ENCODE peak calls at places on chromosome 1, in four cellular contexts. N is prostate gland, V is natural killer cell, P is H9. E is an unnamed sample.

GRCh38 chr1:29991815-29992214 is 731.6 kb downstream of the MATN1 start:
- DNase-seq in N (no peak), V (no peak), P (no peak), E (no peak)

GRCh38 chr1:199463521-199464127 is 563.9 kb upstream of the NR5A2 start:
- DNase-seq in N (no peak), V (no peak), P (peak; percentile 69), E (no peak)

GRCh38 chr1:156538711-156539440 is 33.5 kb downstream of the IQGAP3 start:
- DNase-seq in N (no peak), V (no peak), P (no peak), E (no peak)

GRCh38 chr1:227788279-227789041 is 27.0 kb upstream of the PRSS38 start:
- DNase-seq in N (no peak), V (no peak), P (peak; percentile 96), E (no peak)

GRCh38 chr1:209387969-209388329 is 195.6 kb upstream of the CAMK1G start:
- DNase-seq in N (no peak), V (no peak), P (no peak), E (no peak)

GRCh38 chr1:51926171-51926812 is 47.8 kb upstream of the NRDC start:
- DNase-seq in N (no peak), V (no peak), P (peak; percentile 57), E (no peak)

GRCh38 chr1:24743404-24744211 is 1.6 kb upstream of the CLIC4 start:
- DNase-seq in N (no peak), V (no peak), P (peak; percentile 76), E (no peak)

GRCh38 chr1:15876357-15876756 is 28.9 kb downstream of the SPEN start:
- DNase-seq in N (no peak), V (no peak), P (peak; percentile 85), E (no peak)

GRCh38 chr1:209657140-209657879 is 5.1 kb upstream of the LAMB3 start:
- DNase-seq in N (no peak), V (no peak), P (no peak), E (peak; percentile 98)

GRCh38 chr1:45870500-45870899 is 67.1 kb downstream of the MAST2 start:
- DNase-seq in N (no peak), V (no peak), P (no peak), E (no peak)

GRCh38 chr1:232966663-232967062 is 16.3 kb downstream of the NTPCR start:
- DNase-seq in N (no peak), V (no peak), P (no peak), E (no peak)

GRCh38 chr1:19735419-19736127 is 64.1 kb downstream of the TMCO4 start:
- DNase-seq in N (no peak), V (no peak), P (no peak), E (no peak)

GRCh38 chr1:7893529-7894180 is 40.8 kb upstream of the UTS2 start:
- DNase-seq in N (no peak), V (no peak), P (no peak), E (no peak)

GRCh38 chr1:231337472-231338269 is at the start of gene EXOC8:
- DNase-seq in N (peak; percentile 92), V (peak; percentile 99), P (peak; percentile 97), E (peak; percentile 94)

GRCh38 chr1:109274533-109275476 is 8.1 kb downstream of the PSRC1 start:
- DNase-seq in N (peak; percentile 90), V (no peak), P (no peak), E (peak; percentile 11)

GRCh38 chr1:27940297-27940696 is 5.5 kb downstream of the SMPDL3B start:
- DNase-seq in N (no peak), V (peak; percentile 63), P (no peak), E (peak; percentile 78)

GRCh38 chr1:184048841-184049240 is 2.7 kb upstream of the TSEN15 start:
- DNase-seq in N (no peak), V (no peak), P (no peak), E (no peak)

GRCh38 chr1:87084247-87084836 is 169.9 kb downstream of the HS2ST1 start:
- DNase-seq in N (no peak), V (no peak), P (no peak), E (no peak)

GRCh38 chr1:212975607-212975918 is 25.2 kb downstream of the VASH2 start:
- DNase-seq in N (no peak), V (no peak), P (no peak), E (no peak)

GRCh38 chr1:67850611-67851075 is 17.4 kb upstream of the GNG12 start:
- DNase-seq in N (peak; percentile 39), V (no peak), P (no peak), E (no peak)

GRCh38 chr1:234961468-234962339 is 166.9 kb downstream of the TOMM20 start:
- DNase-seq in N (peak; percentile 69), V (no peak), P (no peak), E (no peak)

GRCh38 chr1:35857830-35858229 is 25.2 kb upstream of the AGO1 start:
- DNase-seq in N (no peak), V (no peak), P (no peak), E (no peak)

GRCh38 chr1:89989791-89990190 is 5.1 kb upstream of the ZNF326 start:
- DNase-seq in N (no peak), V (no peak), P (no peak), E (no peak)

GRCh38 chr1:205675247-205675646 is 5.1 kb downstream of the SLC45A3 start:
- DNase-seq in N (no peak), V (no peak), P (no peak), E (no peak)

GRCh38 chr1:57986432-57986831 is 560.1 kb downstream of the OMA1 start:
- DNase-seq in N (no peak), V (no peak), P (no peak), E (no peak)

GRCh38 chr1:89908993-89909436 is 85.9 kb upstream of the ZNF326 start:
- DNase-seq in N (no peak), V (no peak), P (no peak), E (no peak)

GRCh38 chr1:3413975-3414710 is 40.3 kb upstream of the ARHGEF16 start:
- DNase-seq in N (no peak), V (no peak), P (no peak), E (no peak)

GRCh38 chr1:178934574-178934945 is 63.7 kb upstream of the ANGPTL1 start:
- DNase-seq in N (no peak), V (no peak), P (no peak), E (no peak)

GRCh38 chr1:224644553-224645154 is 28.5 kb downstream of the CNIH3 start:
- DNase-seq in N (peak; percentile 17), V (peak; percentile 29), P (peak; percentile 77), E (no peak)

GRCh38 chr1:12402159-12402673 is 172.4 kb downstream of the VPS13D start:
- DNase-seq in N (no peak), V (no peak), P (no peak), E (no peak)

GRCh38 chr1:1165900-1166421 is 7.7 kb upstream of the TTLL10 start:
- DNase-seq in N (peak; percentile 55), V (peak; percentile 48), P (no peak), E (no peak)

GRCh38 chr1:56326056-56326455 is 253.3 kb downstream of the PLPP3 start:
- DNase-seq in N (no peak), V (no peak), P (no peak), E (no peak)

GRCh38 chr1:54546651-54547348 is 1.2 kb upstream of the ACOT11 start:
- DNase-seq in N (no peak), V (no peak), P (no peak), E (no peak)

GRCh38 chr1:54549181-54549924 is 1.3 kb downstream of the ACOT11 start:
- DNase-seq in N (no peak), V (no peak), P (no peak), E (no peak)

GRCh38 chr1:54545916-54546635 is 2.0 kb upstream of the ACOT11 start:
- DNase-seq in N (no peak), V (no peak), P (no peak), E (no peak)

GRCh38 chr1:54548389-54549044 is 489 bp downstream of the ACOT11 start:
- DNase-seq in N (no peak), V (no peak), P (no peak), E (no peak)

DNA sequence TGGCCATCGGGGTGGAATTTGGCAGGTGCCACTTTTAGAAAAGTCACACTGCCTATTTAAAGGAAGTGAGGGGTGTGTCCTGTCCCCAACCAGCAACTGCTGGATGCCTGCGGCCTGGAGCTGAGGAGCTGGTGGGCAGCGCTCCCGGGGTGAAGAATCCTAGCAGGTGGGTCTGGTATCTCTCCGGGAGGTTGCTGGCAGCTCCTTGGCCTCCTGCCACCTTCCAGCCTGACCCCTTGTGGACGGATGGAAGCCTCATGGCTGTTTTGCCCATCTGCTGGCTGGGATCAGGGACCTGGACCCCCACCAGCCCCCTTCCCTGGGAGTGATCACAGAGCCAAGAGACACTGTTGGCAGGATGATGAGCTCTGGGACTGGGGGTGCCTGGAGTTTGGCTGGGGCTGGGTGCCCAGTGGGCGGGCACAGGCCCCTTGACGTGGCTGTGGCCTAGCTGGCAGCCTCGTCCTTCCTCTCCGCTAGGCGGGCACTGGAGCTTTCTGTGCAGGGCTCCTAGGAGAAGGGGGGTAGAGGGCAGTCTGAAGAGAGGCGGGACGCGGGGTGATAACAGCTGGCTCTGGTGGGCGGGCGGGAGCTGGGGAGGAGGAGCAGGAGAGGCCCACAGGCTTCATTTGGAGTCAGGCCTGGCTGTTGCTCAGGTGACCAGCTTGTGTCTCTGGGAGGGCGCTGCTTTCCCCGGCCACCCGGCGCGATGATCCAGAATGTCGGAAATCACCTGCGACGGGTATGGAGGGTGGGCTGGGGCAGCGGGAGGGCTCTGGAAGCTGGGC is at the start of gene ACOT11:
- DNase-seq in N (peak; percentile 77), V (no peak), P (peak; percentile 55), E (no peak)
- TF ChIP-seq CTCF in N (no peak), V (no peak), P (peak; percentile 42), E (peak; percentile 51)

DNA sequence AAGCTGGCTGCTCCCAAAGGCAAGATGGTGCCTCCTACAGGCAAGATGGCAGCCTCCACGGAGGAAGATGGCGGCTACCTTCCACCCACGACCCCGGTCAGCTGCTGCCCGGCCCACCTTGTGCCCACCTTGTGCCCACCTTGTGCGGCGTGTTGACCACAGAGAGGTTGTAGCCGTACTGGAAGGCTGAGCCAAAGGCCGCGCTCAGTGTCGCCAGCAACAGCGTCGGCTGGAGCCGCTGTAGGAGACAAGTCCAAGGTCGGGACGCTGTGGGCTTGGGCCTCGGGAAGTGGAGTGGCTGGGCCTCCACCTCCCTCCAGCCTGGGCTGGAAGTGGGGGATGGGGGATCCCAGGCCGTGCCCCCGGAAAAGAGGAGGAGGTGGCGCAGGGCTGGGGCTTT is 1.4 kb downstream of the SLC2A7 start:
- DNase-seq in N (no peak), V (no peak), P (no peak), E (no peak)
- TF ChIP-seq CTCF in N (no peak), V (no peak), P (no peak), E (no peak)

DNA sequence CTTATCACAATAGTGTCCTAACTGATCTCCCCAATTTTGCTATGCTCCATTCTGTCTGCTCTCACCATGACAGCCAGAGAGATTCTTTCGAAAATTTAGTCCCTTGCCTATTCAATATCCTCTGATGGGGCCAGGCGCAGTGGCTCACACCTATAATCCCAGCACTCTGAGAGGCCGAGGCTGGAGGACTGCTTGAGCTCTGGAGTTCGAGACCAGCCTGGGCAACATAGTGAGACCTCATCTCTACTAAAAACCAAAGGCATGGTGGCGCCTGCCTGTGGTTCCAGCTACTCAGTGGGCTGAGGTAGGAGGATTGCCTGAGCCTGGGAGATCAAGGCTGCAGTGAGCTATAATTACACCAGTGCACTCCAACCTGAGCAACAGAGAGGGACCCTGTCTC is 16.1 kb upstream of the PDZK1IP1 start:
- DNase-seq in N (no peak), V (no peak), P (no peak), E (peak; percentile 19)
- TF ChIP-seq CTCF in N (no peak), V (no peak), P (no peak), E (no peak)

DNA sequence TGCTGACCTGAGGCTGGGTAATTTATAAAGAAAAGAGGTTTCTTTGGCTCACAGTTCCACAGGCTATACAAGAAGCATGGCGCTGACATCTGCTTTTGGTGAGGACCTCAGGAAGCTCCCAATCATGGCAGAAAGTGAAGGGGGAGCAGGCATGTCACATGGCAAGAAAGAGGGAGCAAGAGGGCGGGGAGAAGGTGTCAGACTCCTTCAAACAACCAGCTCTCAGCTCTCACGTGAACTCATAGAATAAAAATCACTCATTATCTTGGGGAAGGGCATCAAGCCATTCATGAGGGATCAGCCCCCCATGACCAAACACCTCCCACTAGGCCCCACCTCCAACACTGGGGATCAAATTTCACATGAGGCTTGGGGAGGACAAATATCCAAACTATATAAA is 266.8 kb downstream of the RHOU start:
- DNase-seq in N (no peak), V (no peak), P (no peak), E (no peak)
- TF ChIP-seq CTCF in N (no peak), V (no peak), P (no peak), E (no peak)

E was measured in CD14-positive monocyte.